ENCODE peak calls at places on chromosome 13, in ten cellular contexts. K, E, B, P, U, Q, R, F, A and Y are unnamed samples.

GRCh38 chr13:42893346-42893745 is 98.7 kb downstream of the EPSTI1 start:
- DNase-seq in K (no peak), E (no peak), B (peak; percentile 62), P (peak; percentile 53), U (no peak), Q (no peak), R (no peak), F (no peak), A (no peak), Y (no peak)

GRCh38 chr13:52707375-52707774 is 32.2 kb downstream of the CNMD start:
- DNase-seq in K (no peak), E (no peak), B (peak; percentile 5), P (no peak), U (no peak), Q (no peak), R (peak; percentile 62), F (peak; percentile 33), A (peak; percentile 27), Y (peak; percentile 43)

GRCh38 chr13:98534821-98535220 is 42.1 kb downstream of the STK24 start:
- DNase-seq in K (no peak), E (no peak), B (no peak), P (no peak), U (no peak), Q (no peak), R (no peak), F (no peak), A (no peak), Y (no peak)

GRCh38 chr13:97107815-97108534 is 113.7 kb upstream of the OXGR1 start:
- DNase-seq in K (no peak), E (no peak), B (peak; percentile 44), P (peak; percentile 18), U (no peak), Q (no peak), R (no peak), F (no peak), A (no peak), Y (no peak)

GRCh38 chr13:26914624-26915023 is 154.0 kb upstream of the GPR12 start:
- DNase-seq in K (no peak), E (no peak), B (no peak), P (no peak), U (no peak), Q (no peak), R (peak; percentile 26), F (no peak), A (no peak), Y (peak; percentile 65)

GRCh38 chr13:109569938-109570711 is 216.3 kb downstream of the IRS2 start:
- DNase-seq in K (no peak), E (peak; percentile 48), B (no peak), P (no peak), U (no peak), Q (no peak), R (no peak), F (no peak), A (no peak), Y (no peak)

GRCh38 chr13:53266757-53267156 is 238.1 kb downstream of the OLFM4 start:
- DNase-seq in K (no peak), E (no peak), B (no peak), P (no peak), U (no peak), Q (no peak), R (no peak), F (no peak), A (no peak), Y (no peak)

GRCh38 chr13:84570831-84571230 is 688.6 kb upstream of the SLITRK1 start:
- DNase-seq in K (no peak), E (no peak), B (peak; percentile 29), P (no peak), U (no peak), Q (no peak), R (no peak), F (no peak), A (no peak), Y (no peak)

GRCh38 chr13:99498304-99499161 is 2.7 kb upstream of the TM9SF2 start:
- DNase-seq in K (peak; percentile 84), E (peak; percentile 99), B (peak; percentile 96), P (peak; percentile 97), U (peak; percentile 99), Q (peak; percentile 96), R (peak; percentile 99), F (peak; percentile 96), A (peak; percentile 98), Y (peak; percentile 98)

GRCh38 chr13:112254061-112254818 is 121.9 kb upstream of the SPACA7 start:
- DNase-seq in K (no peak), E (no peak), B (no peak), P (no peak), U (no peak), Q (no peak), R (no peak), F (no peak), A (no peak), Y (no peak)

GRCh38 chr13:40863723-40864122 is 74.3 kb downstream of the SLC25A15 start:
- DNase-seq in K (no peak), E (no peak), B (no peak), P (no peak), U (no peak), Q (no peak), R (no peak), F (no peak), A (no peak), Y (no peak)

GRCh38 chr13:49240017-49240416 is 7.7 kb upstream of the CDADC1 start:
- DNase-seq in K (no peak), E (peak; percentile 55), B (peak; percentile 76), P (peak; percentile 33), U (no peak), Q (peak; percentile 37), R (peak; percentile 16), F (no peak), A (peak; percentile 67), Y (peak; percentile 56)

GRCh38 chr13:100883453-100883852 is 208.9 kb upstream of the TMTC4 start:
- DNase-seq in K (no peak), E (no peak), B (no peak), P (no peak), U (no peak), Q (no peak), R (no peak), F (no peak), A (no peak), Y (peak; percentile 14)

GRCh38 chr13:44045179-44045562 is 165.5 kb downstream of the LACC1 start:
- DNase-seq in K (no peak), E (no peak), B (no peak), P (no peak), U (no peak), Q (no peak), R (no peak), F (no peak), A (no peak), Y (no peak)

GRCh38 chr13:80339578-80339840 is 1.4 kb downstream of the SPRY2 start:
- DNase-seq in K (no peak), E (no peak), B (no peak), P (peak; percentile 13), U (no peak), Q (no peak), R (peak; percentile 33), F (no peak), A (peak; percentile 56), Y (no peak)

GRCh38 chr13:109288151-109288709 is 498.2 kb downstream of the IRS2 start:
- DNase-seq in K (no peak), E (no peak), B (no peak), P (no peak), U (no peak), Q (no peak), R (no peak), F (no peak), A (no peak), Y (no peak)

GRCh38 chr13:85095887-85096286 is 703.3 kb downstream of the SLITRK6 start:
- DNase-seq in K (no peak), E (no peak), B (no peak), P (no peak), U (no peak), Q (no peak), R (no peak), F (no peak), A (no peak), Y (no peak)

GRCh38 chr13:20716951-20717350 is 13.5 kb downstream of the IL17D start:
- DNase-seq in K (no peak), E (no peak), B (no peak), P (no peak), U (no peak), Q (no peak), R (no peak), F (peak; percentile 33), A (peak; percentile 37), Y (peak; percentile 99)

GRCh38 chr13:74290324-74290773 is 156.1 kb upstream of the KLF12 start:
- DNase-seq in K (no peak), E (peak; percentile 54), B (peak; percentile 73), P (peak; percentile 78), U (no peak), Q (peak; percentile 28), R (peak; percentile 99), F (no peak), A (peak; percentile 93), Y (peak; percentile 31)

GRCh38 chr13:34513526-34513925 is 428.5 kb upstream of the NBEA start:
- DNase-seq in K (no peak), E (no peak), B (peak; percentile 20), P (no peak), U (no peak), Q (no peak), R (no peak), F (no peak), A (no peak), Y (no peak)

GRCh38 chr13:39788097-39788496 is 132.6 kb downstream of the COG6 start:
- DNase-seq in K (no peak), E (no peak), B (no peak), P (no peak), U (no peak), Q (no peak), R (no peak), F (no peak), A (peak; percentile 56), Y (no peak)

GRCh38 chr13:29362849-29363604 is 232.5 kb downstream of the SLC7A1 start:
- DNase-seq in K (peak; percentile 13), E (no peak), B (peak; percentile 68), P (peak; percentile 39), U (no peak), Q (no peak), R (peak; percentile 81), F (peak; percentile 61), A (peak; percentile 89), Y (peak; percentile 82)

GRCh38 chr13:109400192-109400591 is 386.2 kb downstream of the IRS2 start:
- DNase-seq in K (no peak), E (no peak), B (no peak), P (no peak), U (peak; percentile 43), Q (no peak), R (no peak), F (no peak), A (no peak), Y (no peak)

GRCh38 chr13:69935043-69935442 is 172.6 kb upstream of the ATXN8OS start:
- DNase-seq in K (no peak), E (no peak), B (no peak), P (no peak), U (no peak), Q (no peak), R (peak; percentile 12), F (no peak), A (no peak), Y (peak; percentile 76)

GRCh38 chr13:100433475-100433874 is 155.1 kb downstream of the GGACT start:
- DNase-seq in K (no peak), E (no peak), B (no peak), P (no peak), U (no peak), Q (no peak), R (no peak), F (no peak), A (no peak), Y (no peak)

GRCh38 chr13:114099191-114099590 is 33.2 kb downstream of the RASA3 start:
- DNase-seq in K (no peak), E (peak; percentile 46), B (peak; percentile 94), P (peak; percentile 94), U (peak; percentile 55), Q (no peak), R (peak; percentile 70), F (peak; percentile 77), A (no peak), Y (peak; percentile 31)